ENCODE peak calls at places on chromosomes 3 and 15, in eight cellular contexts. V is colonic mucosa; D is tibial artery; R is heart right ventricle; S is CD4-positive, alpha-beta T cell; U is type B pancreatic cell; O is PC-3; N is kidney. H is an unnamed sample.

GRCh38 chr3:64133272-64133671 is 92.0 kb downstream of the PRICKLE2 start:
- DNase-seq in N (no peak), V (no peak), R (no peak), O (no peak), U (no peak), D (no peak), S (no peak), H (no peak)

GRCh38 chr3:122563717-122564025 is 429 bp downstream of the PARP9 start:
- DNase-seq in R (no peak), O (no peak), D (peak), S (no peak), V (peak), N (no peak), U (no peak), H (peak)

GRCh38 chr15:83848315-83849050 is 194.6 kb downstream of the ADAMTSL3 start:
- DNase-seq in N (no peak), V (no peak), R (no peak), S (no peak), D (no peak), U (no peak), O (peak), H (no peak)

GRCh38 chr15:70156781-70157261 is 59.1 kb upstream of the TLE3 start:
- DNase-seq in R (peak), O (peak), D (peak), U (no peak), S (no peak), V (no peak), N (no peak), H (no peak)

GRCh38 chr3:17038900-17039545 is 154.3 kb downstream of the PLCL2 start:
- DNase-seq in D (no peak), V (no peak), R (no peak), O (peak), N (no peak), S (no peak), U (no peak), H (no peak)

GRCh38 chr3:122774564-122774963 is 19.1 kb downstream of the HSPBAP1 start:
- DNase-seq in N (no peak), R (no peak), U (no peak), V (no peak), O (no peak), S (no peak), D (no peak), H (peak)

GRCh38 chr3:146972726-146973125 is 367.6 kb upstream of the PLSCR5 start:
- DNase-seq in U (no peak), D (no peak), V (no peak), O (no peak), R (no peak), N (no peak), S (no peak), H (no peak)

GRCh38 chr3:123568034-123568433 is 16.8 kb downstream of the HACD2 start:
- DNase-seq in N (no peak), D (no peak), S (no peak), V (no peak), O (no peak), R (no peak), U (no peak), H (no peak)

GRCh38 chr3:123385981-123386380 is 62.9 kb downstream of the ADCY5 start:
- DNase-seq in N (peak), O (peak), S (no peak), V (no peak), D (peak), R (peak), U (no peak), H (no peak)

GRCh38 chr3:16908878-16909277 is 24.1 kb downstream of the PLCL2 start:
- DNase-seq in V (no peak), R (no peak), U (no peak), D (no peak), N (no peak), S (no peak), O (no peak), H (no peak)

GRCh38 chr3:15291589-15292541 is 40.5 kb downstream of the SH3BP5 start:
- DNase-seq in D (no peak), R (no peak), N (peak), O (no peak), S (peak), U (no peak), V (no peak), H (peak)

GRCh38 chr15:48940508-48940907 is 23.2 kb downstream of the SHC4 start:
- DNase-seq in O (peak), N (no peak), S (no peak), U (no peak), V (no peak), D (no peak), R (no peak), H (peak)

GRCh38 chr15:45393851-45394250 is 15.5 kb upstream of the GATM start:
- DNase-seq in V (no peak), R (no peak), S (no peak), D (no peak), U (no peak), N (no peak), O (peak), H (no peak)

GRCh38 chr15:88255496-88256171 is 905 bp downstream of the NTRK3 start:
- DNase-seq in V (no peak), O (no peak), R (peak), N (no peak), D (peak), U (no peak), S (no peak), H (peak)

GRCh38 chr15:60095711-60096110 is 91.6 kb downstream of the FOXB1 start:
- DNase-seq in R (no peak), O (no peak), N (no peak), U (no peak), S (no peak), D (no peak), V (no peak), H (no peak)

GRCh38 chr3:177250108-177250507 is 52.8 kb upstream of the TBL1XR1 start:
- DNase-seq in R (no peak), S (no peak), D (no peak), O (no peak), U (no peak), V (no peak), N (no peak), H (no peak)
- TF ChIP-seq CTCF in R (no peak), S (no peak), D (no peak), O (no peak), U (no peak), V (no peak), N (no peak), H (no peak)

DNA sequence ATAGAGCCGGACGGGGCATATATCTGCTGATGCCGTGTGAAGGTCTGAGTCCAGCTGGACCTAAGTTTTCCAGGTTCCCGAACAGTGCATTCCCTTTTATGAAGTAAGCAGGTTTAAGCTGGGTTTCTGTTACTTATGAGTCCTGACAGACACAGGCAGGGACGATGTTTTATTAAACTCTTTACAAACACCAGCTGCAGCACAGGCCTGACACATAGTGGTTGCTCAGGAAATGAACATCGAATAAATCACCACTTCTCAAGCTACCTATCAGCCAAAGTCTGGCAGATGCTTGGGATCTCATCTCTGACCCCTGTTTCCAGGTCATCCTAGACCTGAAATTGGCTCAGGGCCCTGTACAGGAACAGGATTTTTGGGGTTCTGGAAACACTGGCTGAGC is 50.9 kb upstream of the RAD18 start:
- DNase-seq in U (no peak), O (peak), V (no peak), S (no peak), N (no peak), R (no peak), D (no peak), H (no peak)
- TF ChIP-seq CTCF in U (no peak), O (peak), V (no peak), S (no peak), N (no peak), R (no peak), D (no peak), H (no peak)

GRCh38 chr3:87313641-87314040 is 37.3 kb upstream of the POU1F1 start:
- DNase-seq in V (no peak), U (no peak), R (no peak), O (peak), N (no peak), D (no peak), S (no peak), H (no peak)

GRCh38 chr3:87309601-87310000 is 33.2 kb upstream of the POU1F1 start:
- DNase-seq in S (no peak), V (no peak), N (no peak), O (peak), D (no peak), R (no peak), U (no peak), H (no peak)

GRCh38 chr3:87305517-87305916 is 29.1 kb upstream of the POU1F1 start:
- DNase-seq in D (no peak), U (no peak), N (no peak), R (no peak), V (no peak), S (no peak), O (no peak), H (no peak)

GRCh38 chr3:87311309-87311708 is 34.9 kb upstream of the POU1F1 start:
- DNase-seq in S (no peak), N (no peak), V (no peak), R (no peak), O (peak), D (no peak), U (no peak), H (no peak)

DNA sequence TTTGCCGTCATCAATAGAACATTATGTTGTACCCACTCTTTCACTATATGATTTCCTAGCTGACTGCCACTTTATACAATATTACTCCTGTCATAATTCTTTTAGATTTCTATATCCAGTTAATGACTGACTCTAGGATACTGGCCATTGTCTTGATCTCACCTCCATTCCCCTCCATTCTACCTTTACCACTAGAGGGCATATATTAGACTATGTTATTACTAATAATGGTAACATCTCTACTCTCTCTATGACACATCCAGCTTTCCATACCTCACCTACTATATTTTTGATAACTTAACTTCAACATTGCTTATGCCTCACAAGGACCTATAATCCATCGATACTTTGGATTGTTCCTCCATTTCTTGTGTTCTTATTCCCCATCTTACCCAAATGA is 31.4 kb upstream of the POU1F1 start:
- DNase-seq in D (no peak), V (no peak), N (no peak), O (peak), R (no peak), U (no peak), S (no peak), H (peak)
- TF ChIP-seq CTCF in D (no peak), V (no peak), N (no peak), O (peak), R (no peak), U (no peak), S (no peak), H (no peak)

GRCh38 chr3:135918600-135918999 is 46.9 kb upstream of the PPP2R3A start:
- DNase-seq in U (no peak), V (no peak), N (no peak), S (no peak), O (peak), R (no peak), D (no peak), H (no peak)
- TF ChIP-seq CTCF in U (peak), V (peak), N (peak), S (no peak), O (peak), R (peak), D (peak), H (no peak)